ENCODE peak calls at places on chromosomes 7 and 10, in five cellular contexts. C is aorta, R is endothelial cell of umbilical vein, Y is transverse colon, T is pancreas. K is an unnamed sample. For H3K27me3, the result is how much of the 10 kb centered on the place peaks cover.

GRCh38 chr7:84912993-84913635 is 273.7 kb downstream of the SEMA3D start:
- DNase-seq in Y (no peak), C (no peak), T (no peak), R (no peak), K (no peak)

GRCh38 chr10:133030791-133031190 is 56.9 kb upstream of the ADGRA1 start:
- DNase-seq in R (no peak), C (no peak), T (peak), Y (no peak), K (no peak)

GRCh38 chr10:96222441-96222840 is 48.9 kb downstream of the BLNK start:
- DNase-seq in R (no peak), C (no peak), T (no peak), Y (no peak), K (no peak)

GRCh38 chr10:123009105-123009805 is 449 bp downstream of the ACADSB start:
- DNase-seq in C (peak), Y (peak), T (peak), R (peak), K (peak)

GRCh38 chr7:70072220-70072619 is 473.9 kb downstream of the AUTS2 start:
- DNase-seq in Y (no peak), C (no peak), R (no peak), T (no peak), K (no peak)

GRCh38 chr7:82241371-82241770 is 202.2 kb downstream of the CACNA2D1 start:
- DNase-seq in R (no peak), T (no peak), Y (no peak), C (no peak), K (no peak)

GRCh38 chr10:7520496-7521485 is 110.0 kb upstream of the SFMBT2 start:
- DNase-seq in R (no peak), C (no peak), Y (no peak), T (no peak), K (no peak)

GRCh38 chr10:77899080-77899477 is 27.5 kb downstream of the DLG5 start:
- DNase-seq in T (no peak), C (no peak), Y (peak), R (no peak), K (peak)

GRCh38 chr10:113947138-113948011 is 92.9 kb downstream of the NHLRC2 start:
- DNase-seq in C (no peak), R (no peak), T (no peak), Y (peak), K (no peak)

GRCh38 chr7:49422564-49422963 is 350.9 kb upstream of the VWC2 start:
- DNase-seq in R (no peak), C (no peak), Y (no peak), T (no peak), K (no peak)

GRCh38 chr7:1737956-1738355 is 67.9 kb downstream of the ELFN1 start:
- DNase-seq in R (no peak), T (peak), C (no peak), Y (no peak), K (no peak)

GRCh38 chr7:1739593-1739992 is 69.5 kb downstream of the ELFN1 start:
- DNase-seq in T (peak), C (no peak), R (no peak), Y (no peak), K (no peak)

GRCh38 chr7:1738511-1738910 is 68.4 kb downstream of the ELFN1 start:
- DNase-seq in C (no peak), Y (no peak), R (no peak), T (peak), K (no peak)

GRCh38 chr7:1740214-1740613 is 70.1 kb downstream of the ELFN1 start:
- DNase-seq in Y (no peak), R (no peak), T (peak), C (no peak), K (no peak)

GRCh38 chr7:1738956-1739355 is 68.9 kb downstream of the ELFN1 start:
- DNase-seq in R (no peak), Y (no peak), T (peak), C (no peak), K (no peak)
- H3K27me3 ChIP-seq in R (under half), Y (under half), T (under half), C (under half), K (under half)

GRCh38 chr10:131260031-131260430 is 51.5 kb downstream of the TCERG1L start:
- DNase-seq in R (no peak), T (no peak), Y (no peak), C (peak), K (no peak)
- H3K27me3 ChIP-seq in R (under half), T (under half), Y (under half), C (under half), K (under half)

GRCh38 chr7:157780721-157781120 is 443.9 kb downstream of the DNAJB6 start:
- DNase-seq in T (peak), R (no peak), Y (no peak), C (no peak), K (no peak)
- H3K27me3 ChIP-seq in T (under half), R (under half), Y (under half), C (under half), K (under half)

GRCh38 chr10:30580241-30580640 is 49.3 kb downstream of the LYZL2 start:
- DNase-seq in C (no peak), R (no peak), Y (no peak), T (no peak), K (no peak)
- H3K27me3 ChIP-seq in C (under half), R (under half), Y (under half), T (under half), K (under half)

DNA sequence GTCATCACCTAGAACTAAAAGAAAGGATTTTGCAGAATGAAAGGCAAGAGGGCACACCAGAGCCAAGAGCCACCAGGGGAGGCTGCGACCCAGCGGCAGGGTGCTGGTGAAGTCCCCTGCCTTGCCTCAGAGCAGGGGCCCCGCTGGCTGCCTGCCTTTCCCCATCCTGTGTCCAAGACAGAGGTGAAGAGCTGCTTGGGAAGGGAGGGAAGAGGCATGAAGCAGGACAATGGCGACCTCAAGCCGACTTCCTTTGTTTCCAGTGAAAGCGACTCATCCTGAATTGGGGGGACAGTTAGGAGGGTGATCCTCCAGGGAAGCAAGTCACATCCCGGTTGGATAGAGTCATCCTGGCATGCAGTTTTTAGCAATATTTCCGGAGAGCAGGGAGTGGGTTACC is 255.5 kb upstream of the YAE1 start:
- DNase-seq in T (no peak), R (no peak), Y (no peak), C (no peak), K (no peak)
- H3K27me3 ChIP-seq in T (under half), R (under half), Y (under half), C (under half), K (under half)

GRCh38 chr10:63843107-63843506 is 321.9 kb downstream of the REEP3 start:
- DNase-seq in Y (no peak), T (no peak), C (no peak), R (no peak), K (no peak)
- H3K27me3 ChIP-seq in Y (under half), T (under half), C (under half), R (under half), K (under half)

GRCh38 chr7:45230083-45230482 is 72.5 kb downstream of the RAMP3 start:
- DNase-seq in R (no peak), T (no peak), Y (no peak), C (no peak), K (no peak)
- H3K27me3 ChIP-seq in R (under half), T (under half), Y (under half), C (under half), K (under half)

DNA sequence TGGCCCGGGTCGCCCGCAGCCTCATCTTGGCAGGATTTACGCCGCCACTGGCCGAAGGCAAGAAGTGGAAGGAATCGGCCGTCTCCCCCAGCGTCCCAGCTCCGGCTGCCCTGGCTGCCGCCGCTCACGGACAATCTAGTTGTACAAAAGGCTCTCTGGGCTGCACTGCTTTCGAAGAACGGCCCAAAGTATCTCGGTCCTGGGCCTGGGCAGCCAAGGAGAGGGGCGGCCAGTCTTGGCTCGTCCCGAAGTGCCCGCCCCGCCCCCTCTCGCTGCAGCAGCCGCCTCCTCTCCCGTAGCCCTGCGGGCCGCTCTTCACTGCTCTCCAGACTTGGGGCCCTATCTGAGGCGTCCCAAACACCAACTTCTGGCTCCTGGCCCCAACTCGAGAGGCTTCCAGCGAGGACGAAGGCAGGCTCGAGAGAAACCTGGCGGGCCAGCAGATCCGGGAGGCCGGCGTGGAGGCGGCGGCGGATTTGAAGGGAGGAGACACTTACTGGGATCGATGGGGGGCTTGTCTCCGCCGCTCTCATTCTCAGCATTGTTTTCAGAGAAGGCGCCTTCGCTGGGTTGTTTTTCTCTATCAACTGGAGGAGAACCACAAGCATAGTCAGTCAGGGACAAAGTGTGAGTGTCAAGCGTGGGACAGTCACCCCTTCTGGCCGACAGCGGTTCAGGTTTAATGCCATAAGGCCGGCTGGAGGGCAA is 802 bp downstream of the HOXA9 start:
- DNase-seq in T (peak), R (no peak), Y (no peak), C (peak), K (peak)
- H3K27me3 ChIP-seq in T (under half), R (under half), Y (under half), C (under half), K (under half)

K was measured in prostate gland.